ENCODE peak calls at places on chromosomes 6 and 20, in four cellular contexts. One of them, this sample, is unnamed.

GRCh38 chr6:3610206-3610605 is 141.3 kb downstream of the PXDC1 start:
- DNase-seq in NCI-H1105 treated with DMSO at 0.1 percent for 48 hours: no peak
- DNase-seq in brain microvascular endothelial cell: peak; percentile 16
- DNase-seq in BE2C: no peak
- DNase-seq in this sample: no peak

GRCh38 chr6:32047084-32047478 is 8.9 kb downstream of the CYP21A2 start:
- DNase-seq in brain microvascular endothelial cell: peak; percentile 6
- DNase-seq in BE2C: no peak
- DNase-seq in NCI-H1105 treated with DMSO at 0.1 percent for 48 hours: no peak
- DNase-seq in this sample: peak; percentile 56

GRCh38 chr6:15364401-15365037 is 118.7 kb downstream of the JARID2 start:
- DNase-seq in BE2C: no peak
- DNase-seq in NCI-H1105 treated with DMSO at 0.1 percent for 48 hours: no peak
- DNase-seq in brain microvascular endothelial cell: no peak
- DNase-seq in this sample: no peak

GRCh38 chr6:37490466-37491015 is 9.2 kb downstream of the CCDC167 start:
- DNase-seq in brain microvascular endothelial cell: no peak
- DNase-seq in NCI-H1105 treated with DMSO at 0.1 percent for 48 hours: no peak
- DNase-seq in BE2C: no peak
- DNase-seq in this sample: no peak

GRCh38 chr20:944774-945410 is 28.8 kb upstream of the ANGPT4 start:
- DNase-seq in brain microvascular endothelial cell: no peak
- DNase-seq in NCI-H1105 treated with DMSO at 0.1 percent for 48 hours: no peak
- DNase-seq in BE2C: no peak
- DNase-seq in this sample: no peak

GRCh38 chr6:95923518-95923917 is 92.3 kb upstream of the FUT9 start:
- DNase-seq in brain microvascular endothelial cell: no peak
- DNase-seq in NCI-H1105 treated with DMSO at 0.1 percent for 48 hours: no peak
- DNase-seq in BE2C: peak; percentile 19
- DNase-seq in this sample: no peak

GRCh38 chr6:45714795-45715507 is 300.7 kb downstream of the CLIC5 start:
- DNase-seq in NCI-H1105 treated with DMSO at 0.1 percent for 48 hours: peak; percentile 57
- DNase-seq in brain microvascular endothelial cell: peak; percentile 86
- DNase-seq in BE2C: peak; percentile 23
- DNase-seq in this sample: peak; percentile 67

GRCh38 chr6:31663087-31663960 is 1.5 kb downstream of the GPANK1 start:
- DNase-seq in brain microvascular endothelial cell: no peak
- DNase-seq in NCI-H1105 treated with DMSO at 0.1 percent for 48 hours: no peak
- DNase-seq in BE2C: no peak
- DNase-seq in this sample: peak; percentile 36

GRCh38 chr20:12316794-12317193 is 399.1 kb downstream of the BTBD3 start:
- DNase-seq in NCI-H1105 treated with DMSO at 0.1 percent for 48 hours: no peak
- DNase-seq in brain microvascular endothelial cell: no peak
- DNase-seq in BE2C: no peak
- DNase-seq in this sample: no peak

GRCh38 chr6:235763-236360 is 56.4 kb upstream of the DUSP22 start:
- DNase-seq in brain microvascular endothelial cell: peak; percentile 34
- DNase-seq in NCI-H1105 treated with DMSO at 0.1 percent for 48 hours: no peak
- DNase-seq in BE2C: no peak
- DNase-seq in this sample: no peak

GRCh38 chr6:31575335-31575901 is at the start of gene TNF:
- DNase-seq in BE2C: no peak
- DNase-seq in brain microvascular endothelial cell: no peak
- DNase-seq in NCI-H1105 treated with DMSO at 0.1 percent for 48 hours: no peak
- DNase-seq in this sample: no peak

GRCh38 chr20:58891686-58892125 is 39.2 kb downstream of the GNAS start:
- DNase-seq in NCI-H1105 treated with DMSO at 0.1 percent for 48 hours: peak; percentile 45
- DNase-seq in brain microvascular endothelial cell: no peak
- DNase-seq in BE2C: peak; percentile 50
- DNase-seq in this sample: peak; percentile 43

GRCh38 chr6:37175332-37176267 is 5.6 kb downstream of the PIM1 start:
- DNase-seq in NCI-H1105 treated with DMSO at 0.1 percent for 48 hours: no peak
- DNase-seq in brain microvascular endothelial cell: no peak
- DNase-seq in BE2C: no peak
- DNase-seq in this sample: no peak

GRCh38 chr6:53095716-53096115 is 30.5 kb downstream of the FBXO9 start:
- DNase-seq in brain microvascular endothelial cell: no peak
- DNase-seq in BE2C: no peak
- DNase-seq in NCI-H1105 treated with DMSO at 0.1 percent for 48 hours: no peak
- DNase-seq in this sample: peak; percentile 31

GRCh38 chr20:62123450-62124118 is 1.3 kb downstream of the LSM14B start:
- DNase-seq in brain microvascular endothelial cell: peak; percentile 57
- DNase-seq in NCI-H1105 treated with DMSO at 0.1 percent for 48 hours: no peak
- DNase-seq in BE2C: no peak
- DNase-seq in this sample: peak; percentile 42

GRCh38 chr20:3276400-3277015 is 37.5 kb upstream of the SLC4A11 start:
- DNase-seq in BE2C: no peak
- DNase-seq in NCI-H1105 treated with DMSO at 0.1 percent for 48 hours: no peak
- DNase-seq in brain microvascular endothelial cell: peak; percentile 14
- DNase-seq in this sample: no peak

GRCh38 chr6:47853766-47854165 is 71.9 kb downstream of the OPN5 start:
- DNase-seq in BE2C: no peak
- DNase-seq in NCI-H1105 treated with DMSO at 0.1 percent for 48 hours: no peak
- DNase-seq in brain microvascular endothelial cell: no peak
- DNase-seq in this sample: no peak

This sample was measured in AG08396.